ENCODE peak calls at places on chromosomes 4 and X, in eight cellular contexts. One of them, this sample, is unnamed.

GRCh38 chrX:77820328-77820727 is 34.3 kb upstream of the ATRX start:
- ATAC-seq in activated CD8-positive, alpha-beta memory T cell treated with anti-CD3 and anti-CD28 coated beads, Interleukin-2, amount 10 ng/mL, durations not matched to agents 7 days and 5 days: no peak
- ATAC-seq in left colon: no peak
- ATAC-seq in A549: no peak
- ATAC-seq in CD4-positive, alpha-beta T cell: no peak
- ATAC-seq in activated CD8-positive, alpha-beta T cell treated with anti-CD3 and anti-CD28 coated beads for 36 hours: peak
- ATAC-seq in foreskin keratinocyte: no peak
- ATAC-seq in naive thymus-derived CD8-positive, alpha-beta T cell: no peak
- ATAC-seq in this sample: no peak

GRCh38 chrX:136659174-136659573 is 11.2 kb downstream of the CD40LG start:
- ATAC-seq in activated CD8-positive, alpha-beta memory T cell treated with anti-CD3 and anti-CD28 coated beads, Interleukin-2, amount 10 ng/mL, durations not matched to agents 7 days and 5 days: no peak
- ATAC-seq in left colon: no peak
- ATAC-seq in A549: no peak
- ATAC-seq in CD4-positive, alpha-beta T cell: peak
- ATAC-seq in activated CD8-positive, alpha-beta T cell treated with anti-CD3 and anti-CD28 coated beads for 36 hours: no peak
- ATAC-seq in foreskin keratinocyte: no peak
- ATAC-seq in naive thymus-derived CD8-positive, alpha-beta T cell: no peak
- ATAC-seq in this sample: no peak

GRCh38 chrX:108332281-108332680 is 105.9 kb downstream of the COL4A6 start:
- ATAC-seq in activated CD8-positive, alpha-beta memory T cell treated with anti-CD3 and anti-CD28 coated beads, Interleukin-2, amount 10 ng/mL, durations not matched to agents 7 days and 5 days: no peak
- ATAC-seq in left colon: no peak
- ATAC-seq in A549: no peak
- ATAC-seq in CD4-positive, alpha-beta T cell: no peak
- ATAC-seq in activated CD8-positive, alpha-beta T cell treated with anti-CD3 and anti-CD28 coated beads for 36 hours: no peak
- ATAC-seq in foreskin keratinocyte: no peak
- ATAC-seq in naive thymus-derived CD8-positive, alpha-beta T cell: no peak
- ATAC-seq in this sample: no peak

GRCh38 chrX:39969099-39969825 is 128.5 kb downstream of the BCOR start:
- ATAC-seq in activated CD8-positive, alpha-beta memory T cell treated with anti-CD3 and anti-CD28 coated beads, Interleukin-2, amount 10 ng/mL, durations not matched to agents 7 days and 5 days: peak
- ATAC-seq in left colon: peak
- ATAC-seq in A549: no peak
- ATAC-seq in CD4-positive, alpha-beta T cell: peak
- ATAC-seq in activated CD8-positive, alpha-beta T cell treated with anti-CD3 and anti-CD28 coated beads for 36 hours: peak
- ATAC-seq in foreskin keratinocyte: no peak
- ATAC-seq in naive thymus-derived CD8-positive, alpha-beta T cell: peak
- ATAC-seq in this sample: no peak

GRCh38 chr4:139279723-139280620 is at the start of gene MGARP:
- ATAC-seq in activated CD8-positive, alpha-beta memory T cell treated with anti-CD3 and anti-CD28 coated beads, Interleukin-2, amount 10 ng/mL, durations not matched to agents 7 days and 5 days: peak
- ATAC-seq in left colon: peak
- ATAC-seq in A549: peak
- ATAC-seq in CD4-positive, alpha-beta T cell: peak
- ATAC-seq in activated CD8-positive, alpha-beta T cell treated with anti-CD3 and anti-CD28 coated beads for 36 hours: peak
- ATAC-seq in foreskin keratinocyte: peak
- ATAC-seq in naive thymus-derived CD8-positive, alpha-beta T cell: peak
- ATAC-seq in this sample: peak

GRCh38 chr4:122052714-122053113 is 99.4 kb upstream of the BLTP1 start:
- ATAC-seq in activated CD8-positive, alpha-beta memory T cell treated with anti-CD3 and anti-CD28 coated beads, Interleukin-2, amount 10 ng/mL, durations not matched to agents 7 days and 5 days: no peak
- ATAC-seq in left colon: no peak
- ATAC-seq in A549: no peak
- ATAC-seq in CD4-positive, alpha-beta T cell: no peak
- ATAC-seq in activated CD8-positive, alpha-beta T cell treated with anti-CD3 and anti-CD28 coated beads for 36 hours: no peak
- ATAC-seq in foreskin keratinocyte: no peak
- ATAC-seq in naive thymus-derived CD8-positive, alpha-beta T cell: no peak
- ATAC-seq in this sample: no peak

GRCh38 chr4:152021788-152022438 is 261.1 kb upstream of the GATB start:
- ATAC-seq in activated CD8-positive, alpha-beta memory T cell treated with anti-CD3 and anti-CD28 coated beads, Interleukin-2, amount 10 ng/mL, durations not matched to agents 7 days and 5 days: no peak
- ATAC-seq in left colon: no peak
- ATAC-seq in A549: no peak
- ATAC-seq in CD4-positive, alpha-beta T cell: no peak
- ATAC-seq in activated CD8-positive, alpha-beta T cell treated with anti-CD3 and anti-CD28 coated beads for 36 hours: no peak
- ATAC-seq in foreskin keratinocyte: no peak
- ATAC-seq in naive thymus-derived CD8-positive, alpha-beta T cell: no peak
- ATAC-seq in this sample: no peak

GRCh38 chr4:152651473-152652060 is 28.2 kb downstream of the TMEM154 start:
- ATAC-seq in activated CD8-positive, alpha-beta memory T cell treated with anti-CD3 and anti-CD28 coated beads, Interleukin-2, amount 10 ng/mL, durations not matched to agents 7 days and 5 days: no peak
- ATAC-seq in left colon: no peak
- ATAC-seq in A549: no peak
- ATAC-seq in CD4-positive, alpha-beta T cell: no peak
- ATAC-seq in activated CD8-positive, alpha-beta T cell treated with anti-CD3 and anti-CD28 coated beads for 36 hours: no peak
- ATAC-seq in foreskin keratinocyte: no peak
- ATAC-seq in naive thymus-derived CD8-positive, alpha-beta T cell: no peak
- ATAC-seq in this sample: no peak

GRCh38 chr4:56067826-56068225 is 119.1 kb downstream of the CEP135 start:
- ATAC-seq in activated CD8-positive, alpha-beta memory T cell treated with anti-CD3 and anti-CD28 coated beads, Interleukin-2, amount 10 ng/mL, durations not matched to agents 7 days and 5 days: no peak
- ATAC-seq in left colon: no peak
- ATAC-seq in A549: no peak
- ATAC-seq in CD4-positive, alpha-beta T cell: no peak
- ATAC-seq in activated CD8-positive, alpha-beta T cell treated with anti-CD3 and anti-CD28 coated beads for 36 hours: no peak
- ATAC-seq in foreskin keratinocyte: no peak
- ATAC-seq in naive thymus-derived CD8-positive, alpha-beta T cell: no peak
- ATAC-seq in this sample: no peak

GRCh38 chr4:73885570-73886230 is 16.5 kb downstream of the CXCL1 start:
- ATAC-seq in activated CD8-positive, alpha-beta memory T cell treated with anti-CD3 and anti-CD28 coated beads, Interleukin-2, amount 10 ng/mL, durations not matched to agents 7 days and 5 days: no peak
- ATAC-seq in left colon: peak
- ATAC-seq in A549: no peak
- ATAC-seq in CD4-positive, alpha-beta T cell: no peak
- ATAC-seq in activated CD8-positive, alpha-beta T cell treated with anti-CD3 and anti-CD28 coated beads for 36 hours: no peak
- ATAC-seq in foreskin keratinocyte: peak
- ATAC-seq in naive thymus-derived CD8-positive, alpha-beta T cell: no peak
- ATAC-seq in this sample: no peak

GRCh38 chrX:149699761-149700160 is 12.1 kb upstream of the MAGEA11 start:
- ATAC-seq in activated CD8-positive, alpha-beta memory T cell treated with anti-CD3 and anti-CD28 coated beads, Interleukin-2, amount 10 ng/mL, durations not matched to agents 7 days and 5 days: no peak
- ATAC-seq in left colon: no peak
- ATAC-seq in A549: no peak
- ATAC-seq in CD4-positive, alpha-beta T cell: no peak
- ATAC-seq in activated CD8-positive, alpha-beta T cell treated with anti-CD3 and anti-CD28 coated beads for 36 hours: no peak
- ATAC-seq in foreskin keratinocyte: no peak
- ATAC-seq in naive thymus-derived CD8-positive, alpha-beta T cell: no peak
- ATAC-seq in this sample: no peak

GRCh38 chr4:95847908-95848468 is 8.1 kb downstream of the PDHA2 start:
- ATAC-seq in activated CD8-positive, alpha-beta memory T cell treated with anti-CD3 and anti-CD28 coated beads, Interleukin-2, amount 10 ng/mL, durations not matched to agents 7 days and 5 days: no peak
- ATAC-seq in left colon: no peak
- ATAC-seq in A549: no peak
- ATAC-seq in CD4-positive, alpha-beta T cell: no peak
- ATAC-seq in activated CD8-positive, alpha-beta T cell treated with anti-CD3 and anti-CD28 coated beads for 36 hours: no peak
- ATAC-seq in foreskin keratinocyte: no peak
- ATAC-seq in naive thymus-derived CD8-positive, alpha-beta T cell: no peak
- ATAC-seq in this sample: no peak